ENCODE peak calls at places on chromosomes 2 and 18, in ten cellular contexts. W is IMR-90, R is HFFc6, T is foreskin fibroblast, D is osteocyte, Q is K562, G is PC-3, P is cardiac fibroblast, U is breast epithelium, A is endothelial cell. H is an unnamed sample.

GRCh38 chr18:70394672-70395071 is 105.8 kb downstream of the SOCS6 start:
- DNase-seq in U (no peak), W (no peak), D (no peak), T (no peak), G (no peak), R (no peak), P (no peak), A (no peak), Q (no peak), H (no peak)

GRCh38 chr2:9010866-9011265 is 7.4 kb upstream of the MBOAT2 start:
- DNase-seq in U (no peak), G (peak), W (peak), R (peak), A (no peak), P (peak), T (peak), Q (no peak), D (no peak), H (no peak)

GRCh38 chr2:128984855-128985254 is 666.2 kb upstream of the HS6ST1 start:
- DNase-seq in P (no peak), Q (no peak), U (no peak), D (no peak), R (no peak), G (no peak), W (no peak), A (no peak), T (no peak), H (no peak)

GRCh38 chr2:126886906-126887280 is 11.8 kb upstream of the TEX51 start:
- DNase-seq in R (no peak), P (no peak), A (no peak), G (no peak), T (no peak), W (no peak), U (no peak), D (peak), Q (no peak), H (no peak)

GRCh38 chr18:10399465-10399864 is 55.0 kb upstream of the APCDD1 start:
- DNase-seq in T (no peak), W (no peak), P (no peak), R (no peak), G (no peak), U (no peak), Q (no peak), D (no peak), A (no peak), H (no peak)

GRCh38 chr2:179044500-179044899 is 5.4 kb downstream of the CCDC141 start:
- DNase-seq in U (no peak), A (no peak), P (no peak), G (no peak), Q (no peak), T (no peak), W (no peak), D (no peak), R (no peak), H (no peak)

GRCh38 chr2:190533968-190534309 is 583 bp downstream of the NEMP2 start:
- DNase-seq in D (no peak), T (no peak), P (no peak), W (no peak), A (no peak), Q (no peak), G (no peak), R (no peak), U (no peak), H (no peak)

GRCh38 chr18:79480171-79480981 is 84.6 kb downstream of the NFATC1 start:
- DNase-seq in W (no peak), P (no peak), D (peak), R (no peak), A (no peak), Q (no peak), G (no peak), U (no peak), T (no peak), H (no peak)

GRCh38 chr2:74725287-74725686 is 71.2 kb downstream of the SEMA4F start:
- DNase-seq in P (peak), R (no peak), D (no peak), W (no peak), G (peak), T (no peak), Q (no peak), U (no peak), A (no peak), H (no peak)

GRCh38 chr2:197033222-197033621 is 106.7 kb upstream of the PGAP1 start:
- DNase-seq in G (peak), Q (no peak), P (no peak), A (no peak), U (no peak), W (no peak), D (no peak), T (peak), R (no peak), H (no peak)

GRCh38 chr18:37524546-37525301 is 40.9 kb downstream of the CELF4 start:
- DNase-seq in D (no peak), R (no peak), T (no peak), G (no peak), Q (no peak), W (no peak), P (no peak), A (peak), U (no peak), H (peak)

GRCh38 chr18:53909668-53910067 is 314.8 kb downstream of the MBD2 start:
- DNase-seq in T (no peak), A (no peak), R (no peak), U (no peak), P (peak), G (peak), W (peak), D (no peak), Q (peak), H (no peak)

GRCh38 chr2:18492721-18493120 is 67.7 kb downstream of the RDH14 start:
- DNase-seq in P (no peak), W (no peak), Q (no peak), R (no peak), G (no peak), D (no peak), A (no peak), T (no peak), U (no peak), H (no peak)

GRCh38 chr18:57561728-57562423 is 24.6 kb downstream of the FECH start:
- DNase-seq in A (peak), R (peak), U (no peak), D (no peak), Q (peak), W (peak), T (peak), P (peak), G (peak), H (peak)

GRCh38 chr2:85585781-85586105 is 1.5 kb downstream of the VAMP5 start:
- DNase-seq in G (peak), D (no peak), U (no peak), W (peak), T (peak), R (peak), Q (peak), A (no peak), P (peak), H (no peak)

GRCh38 chr18:34767601-34768027 is 57.5 kb downstream of the DTNA start:
- DNase-seq in G (peak), D (no peak), P (peak), A (no peak), R (peak), T (peak), W (peak), U (no peak), Q (no peak), H (no peak)

GRCh38 chr2:208172125-208172524 is 8.7 kb upstream of the CRYGA start:
- DNase-seq in Q (peak), D (no peak), T (no peak), P (no peak), G (no peak), U (no peak), R (no peak), W (no peak), A (no peak), H (no peak)

GRCh38 chr2:181300600-181301291 is 156.4 kb upstream of the ITGA4 start:
- DNase-seq in W (no peak), P (no peak), A (no peak), R (no peak), T (no peak), U (no peak), G (no peak), Q (no peak), D (no peak), H (no peak)

GRCh38 chr18:37521500-37522465 is 43.8 kb downstream of the CELF4 start:
- DNase-seq in W (no peak), P (no peak), U (no peak), D (no peak), G (no peak), Q (no peak), A (no peak), R (no peak), T (no peak), H (no peak)

GRCh38 chr2:26164231-26164630 is 8.7 kb upstream of the GAREM2 start:
- DNase-seq in G (no peak), R (no peak), D (no peak), P (no peak), Q (no peak), T (no peak), W (no peak), A (no peak), U (no peak), H (no peak)

GRCh38 chr18:79578396-79579260 is 101.0 kb upstream of the CTDP1 start:
- DNase-seq in P (no peak), W (no peak), T (no peak), G (no peak), A (no peak), U (no peak), Q (no peak), R (no peak), D (no peak), H (peak)

GRCh38 chr18:21741511-21742322 is 1.1 kb downstream of the MIB1 start:
- DNase-seq in Q (no peak), R (no peak), P (peak), D (no peak), T (peak), U (no peak), A (peak), G (no peak), W (peak), H (peak)

GRCh38 chr18:21146016-21146415 is 34.4 kb upstream of the ROCK1 start:
- DNase-seq in D (no peak), T (peak), W (peak), Q (no peak), U (no peak), R (no peak), G (no peak), A (no peak), P (no peak), H (no peak)

GRCh38 chr18:40676676-40677075 is 1278.4 kb upstream of the PIK3C3 start:
- DNase-seq in R (no peak), A (no peak), T (no peak), Q (no peak), P (peak), D (no peak), W (peak), G (peak), U (no peak), H (no peak)

GRCh38 chr2:40824269-40824668 is 372.4 kb upstream of the SLC8A1 start:
- DNase-seq in Q (no peak), R (no peak), U (no peak), W (no peak), T (no peak), A (no peak), D (no peak), P (no peak), G (no peak), H (no peak)

GRCh38 chr18:9147440-9148238 is 11.1 kb downstream of the ANKRD12 start:
- DNase-seq in D (no peak), U (no peak), G (peak), W (peak), Q (peak), P (peak), T (peak), A (peak), R (peak), H (peak)

GRCh38 chr2:226559536-226559935 is 240.1 kb downstream of the IRS1 start:
- DNase-seq in Q (no peak), D (no peak), P (no peak), T (no peak), A (no peak), G (no peak), R (no peak), U (no peak), W (no peak), H (no peak)

GRCh38 chr2:96528680-96529375 is 7.7 kb upstream of the ARID5A start:
- DNase-seq in D (no peak), Q (no peak), U (no peak), P (no peak), W (no peak), R (no peak), T (no peak), A (no peak), G (no peak), H (no peak)

GRCh38 chr2:224885836-224886547 is 156.3 kb downstream of the DOCK10 start:
- DNase-seq in T (peak), P (peak), U (no peak), G (peak), D (no peak), A (no peak), W (peak), R (peak), Q (no peak), H (no peak)

GRCh38 chr2:224884188-224884587 is 158.1 kb downstream of the DOCK10 start:
- DNase-seq in D (no peak), T (peak), G (no peak), R (peak), W (peak), A (no peak), P (peak), Q (no peak), U (no peak), H (no peak)

GRCh38 chr2:224890407-224890806 is 151.9 kb downstream of the DOCK10 start:
- DNase-seq in R (no peak), D (no peak), Q (no peak), A (no peak), T (no peak), W (peak), G (no peak), P (peak), U (no peak), H (no peak)

GRCh38 chr2:224885295-224885694 is 157.0 kb downstream of the DOCK10 start:
- DNase-seq in U (no peak), G (no peak), R (no peak), Q (no peak), A (no peak), D (no peak), P (peak), W (peak), T (no peak), H (no peak)

DNA sequence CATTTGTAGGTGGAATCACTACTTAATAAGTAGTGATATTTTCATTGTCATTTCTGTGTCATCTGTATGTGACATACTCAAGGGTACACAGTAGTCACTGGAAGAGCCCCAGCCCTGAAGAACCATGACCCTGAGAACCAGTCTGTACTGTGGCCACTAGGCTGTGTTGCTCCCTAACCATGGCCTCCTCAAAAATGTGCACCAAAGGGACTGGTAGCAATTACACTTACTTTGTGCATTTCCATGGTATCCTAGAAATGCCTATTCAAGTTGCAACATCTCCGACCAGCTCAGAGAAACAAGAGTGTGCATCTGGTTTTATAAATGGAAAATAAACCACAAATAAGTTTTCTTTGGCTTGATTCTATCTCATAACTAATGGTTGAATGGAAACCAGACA is 155.1 kb downstream of the DOCK10 start:
- DNase-seq in P (peak), U (no peak), W (peak), A (no peak), T (peak), D (no peak), R (peak), Q (no peak), G (no peak), H (no peak)
- TF ChIP-seq CTCF in P (peak), U (no peak), W (peak), A (no peak), T (peak), D (peak), R (peak), Q (no peak), G (peak), H (no peak)

GRCh38 chr2:236240228-236240990 is 23.8 kb downstream of the ASB18 start:
- DNase-seq in D (peak), W (peak), R (peak), Q (no peak), T (no peak), P (peak), A (no peak), G (no peak), U (peak), H (no peak)

GRCh38 chr2:236239276-236240065 is 24.7 kb downstream of the ASB18 start:
- DNase-seq in U (no peak), A (no peak), G (no peak), P (no peak), W (no peak), R (no peak), Q (no peak), T (no peak), D (peak), H (no peak)

GRCh38 chr2:236237468-236238190 is 26.6 kb downstream of the ASB18 start:
- DNase-seq in A (peak), R (no peak), P (no peak), G (no peak), Q (no peak), U (no peak), T (no peak), W (no peak), D (peak), H (peak)

GRCh38 chr2:236238756-236239155 is 25.4 kb downstream of the ASB18 start:
- DNase-seq in A (no peak), W (no peak), T (no peak), D (peak), Q (no peak), G (no peak), P (no peak), U (no peak), R (no peak), H (no peak)

DNA sequence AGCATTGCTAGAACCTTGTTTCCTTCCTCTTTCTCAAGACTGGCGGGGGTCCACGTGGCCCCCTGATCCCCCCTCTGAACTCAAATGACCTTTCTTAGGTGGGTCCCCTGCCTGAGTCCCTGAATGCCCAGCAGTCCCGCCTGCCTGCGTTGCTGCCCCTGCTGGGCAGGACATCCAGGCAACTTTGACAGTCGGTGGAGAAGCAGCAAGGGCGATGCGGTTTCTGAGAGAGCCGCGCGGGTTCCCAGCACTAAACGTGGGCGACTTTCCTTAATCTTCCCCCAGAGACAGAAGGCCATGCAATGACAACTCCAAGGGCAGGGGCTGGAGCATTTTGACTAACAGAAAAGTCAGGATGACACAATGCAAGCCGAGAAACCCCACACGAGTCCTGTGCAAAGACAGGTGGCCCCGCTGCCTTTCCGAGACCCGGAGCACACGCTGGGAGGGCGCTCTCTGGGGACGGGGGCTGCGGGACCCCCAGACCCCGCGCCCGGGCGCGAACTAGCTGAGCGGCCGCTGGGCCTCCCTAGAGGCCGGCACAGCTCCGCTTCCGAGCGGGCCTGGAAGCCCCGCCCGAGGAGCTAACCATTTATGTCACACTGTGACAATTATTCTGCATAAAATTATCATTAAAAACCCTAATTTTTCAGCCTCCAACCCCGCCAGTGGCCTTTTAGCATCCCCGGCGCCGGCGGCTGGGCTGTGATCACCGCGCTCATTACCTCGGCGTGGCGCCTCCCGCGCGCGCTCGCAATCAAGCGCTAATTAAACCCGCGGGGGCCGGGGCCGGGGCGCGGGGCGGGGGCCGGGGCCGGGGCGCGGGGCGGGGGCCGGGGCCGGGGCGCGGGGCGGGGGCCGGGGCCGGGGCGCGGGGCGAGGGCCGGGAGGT is 27.4 kb downstream of the ASB18 start:
- DNase-seq in D (peak), R (no peak), A (no peak), G (no peak), T (no peak), U (no peak), Q (no peak), W (no peak), P (no peak), H (no peak)
- TF ChIP-seq CTCF in D (peak), R (no peak), A (no peak), G (no peak), T (no peak), U (no peak), Q (no peak), W (no peak), P (no peak), H (no peak)

GRCh38 chr2:219996366-219996765 is 368.9 kb downstream of the SLC4A3 start:
- DNase-seq in P (no peak), T (no peak), R (no peak), W (no peak), A (no peak), Q (no peak), U (no peak), D (no peak), G (no peak), H (no peak)

GRCh38 chr2:219995409-219995808 is 368.0 kb downstream of the SLC4A3 start:
- DNase-seq in T (no peak), R (no peak), P (no peak), Q (no peak), D (no peak), G (no peak), W (no peak), A (no peak), U (no peak), H (no peak)

GRCh38 chr2:219998099-219998498 is 370.7 kb downstream of the SLC4A3 start:
- DNase-seq in D (no peak), U (no peak), P (no peak), R (peak), W (no peak), G (peak), T (no peak), A (no peak), Q (no peak), H (peak)

GRCh38 chr2:219998714-219999227 is 371.3 kb downstream of the SLC4A3 start:
- DNase-seq in U (no peak), D (no peak), W (no peak), R (no peak), G (peak), A (no peak), P (no peak), Q (peak), T (no peak), H (no peak)

DNA sequence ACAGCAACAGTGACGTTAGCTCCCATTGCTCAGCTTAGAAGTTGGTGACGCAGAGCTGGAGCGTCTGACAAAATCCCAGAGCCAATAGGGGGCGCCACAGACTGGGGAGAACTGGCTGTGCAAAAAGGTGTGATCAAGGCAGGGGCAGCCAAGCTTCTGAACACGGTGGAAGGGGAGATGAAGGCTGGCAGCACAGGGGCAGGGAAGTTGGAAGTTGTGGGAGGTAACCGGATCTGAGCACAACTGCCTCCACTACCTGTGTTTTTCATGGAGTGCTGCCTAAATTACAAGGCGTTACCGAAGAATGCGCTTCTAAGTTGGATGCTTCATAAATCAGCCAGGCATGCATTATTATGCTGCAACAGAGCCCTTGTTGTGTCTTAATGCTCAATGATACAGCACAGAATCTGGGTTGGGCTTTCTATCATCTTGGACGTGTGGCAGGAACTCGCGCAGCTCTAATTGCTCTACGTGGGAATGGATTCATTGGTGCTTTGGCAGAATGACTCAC is 370.0 kb downstream of the SLC4A3 start:
- DNase-seq in R (no peak), G (peak), W (peak), D (peak), U (no peak), T (no peak), A (peak), P (peak), Q (peak), H (peak)
- TF ChIP-seq CTCF in R (peak), G (peak), W (peak), D (peak), U (peak), T (peak), A (peak), P (peak), Q (peak), H (peak)

DNA sequence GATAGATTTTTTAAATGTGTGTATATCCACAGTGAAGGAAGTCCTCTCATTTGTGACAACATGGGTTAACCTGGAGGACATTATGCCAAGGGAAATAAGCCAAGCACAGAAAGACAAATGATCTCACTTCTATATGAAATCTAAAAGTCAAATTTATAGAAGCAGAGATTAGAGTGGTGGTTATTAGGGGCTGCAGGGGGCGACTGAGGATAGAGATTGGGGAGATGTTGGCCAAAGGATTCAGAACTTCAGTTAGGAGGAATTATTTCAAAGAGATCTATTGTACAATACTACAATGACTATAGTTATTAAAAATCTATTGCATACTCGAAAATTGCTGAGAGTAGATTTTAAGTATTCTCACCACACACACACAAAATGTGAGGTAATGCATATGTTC is 252.4 kb upstream of the SLC39A10 start:
- DNase-seq in U (no peak), R (no peak), A (no peak), Q (no peak), P (peak), W (no peak), T (no peak), D (no peak), G (no peak), H (no peak)
- TF ChIP-seq CTCF in U (no peak), R (no peak), A (no peak), Q (no peak), P (no peak), W (peak), T (no peak), D (peak), G (no peak), H (peak)